ENCODE peak calls at places on chromosomes 12 and 14, in four cellular contexts. A is AG10803; N is iris pigment epithelial cell; O is stimulated activated naive CD8-positive, alpha-beta T cell treated with anti-CD3 and anti-CD28 coated beads, Interleukin-15, amount 100 ng/mL, for 72 hours. I is an unnamed sample.

GRCh38 chr12:6057693-6058092 is 66.8 kb downstream of the VWF start:
- DNase-seq in A (no peak), N (no peak), O (no peak), I (no peak)

GRCh38 chr12:64800640-64801039 is 23.8 kb upstream of the TBC1D30 start:
- DNase-seq in A (no peak), N (no peak), O (no peak), I (no peak)

GRCh38 chr12:32446306-32447119 is 47.2 kb downstream of the FGD4 start:
- DNase-seq in A (no peak), N (no peak), O (no peak), I (no peak)

GRCh38 chr14:53193193-53193592 is 40.1 kb upstream of the DDHD1 start:
- DNase-seq in A (peak; percentile 5), N (peak; percentile 67), O (no peak), I (no peak)

GRCh38 chr12:64237382-64237781 is 15.3 kb upstream of the KICS2 start:
- DNase-seq in A (no peak), N (no peak), O (no peak), I (no peak)

GRCh38 chr14:54653764-54654469 is 87.0 kb downstream of the SAMD4A start:
- DNase-seq in A (peak; percentile 81), N (peak; percentile 93), O (no peak), I (peak; percentile 72)

GRCh38 chr14:75514673-75515630 is 7.3 kb upstream of the BATF start:
- DNase-seq in A (no peak), N (peak; percentile 32), O (peak; percentile 19), I (peak; percentile 65)

GRCh38 chr12:132484183-132484890 is 5.6 kb upstream of the FBRSL1 start:
- DNase-seq in A (no peak), N (no peak), O (no peak), I (no peak)

GRCh38 chr12:12996235-12996634 is 3.8 kb downstream of the HEBP1 start:
- DNase-seq in A (no peak), N (no peak), O (no peak), I (no peak)

GRCh38 chr12:133256321-133256720 is 20.6 kb upstream of the ANHX start:
- DNase-seq in A (no peak), N (no peak), O (no peak), I (no peak)

GRCh38 chr12:44286336-44286735 is 450.5 kb downstream of the TMEM117 start:
- DNase-seq in A (peak; percentile 47), N (peak; percentile 15), O (no peak), I (peak; percentile 48)

GRCh38 chr12:5318874-5319273 is 113.0 kb upstream of the NTF3 start:
- DNase-seq in A (peak; percentile 76), N (peak; percentile 25), O (no peak), I (peak; percentile 91)

I was measured in AG20443.